ENCODE peak calls at places on chromosomes 1 and 21, in four cellular contexts. One of them, this sample, is unnamed.
A peak's percentile ranks its signal among the peaks of the same experiment; 100 is the strongest.

GRCh38 chr1:203402609-203403337 is 51.9 kb upstream of the FMOD start:
- DNase-seq in GM12865: no peak
- DNase-seq in cardiac muscle cell: no peak
- DNase-seq in LHCN-M2: peak; percentile 89
- DNase-seq in this sample: peak; percentile 96

GRCh38 chr21:25515484-25516405 is 91.5 kb downstream of the MRPL39 start:
- DNase-seq in GM12865: no peak
- DNase-seq in cardiac muscle cell: peak; percentile 14
- DNase-seq in LHCN-M2: peak; percentile 46
- DNase-seq in this sample: no peak

GRCh38 chr1:109598156-109598555 is 21.3 kb downstream of the GNAT2 start:
- DNase-seq in GM12865: no peak
- DNase-seq in cardiac muscle cell: no peak
- DNase-seq in LHCN-M2: no peak
- DNase-seq in this sample: no peak

GRCh38 chr21:36965720-36966065 is 776 bp downstream of the HLCS start:
- DNase-seq in GM12865: no peak
- DNase-seq in cardiac muscle cell: no peak
- DNase-seq in LHCN-M2: no peak
- DNase-seq in this sample: no peak

GRCh38 chr21:31278511-31279155 is 65.4 kb downstream of the TIAM1 start:
- DNase-seq in GM12865: no peak
- DNase-seq in cardiac muscle cell: no peak
- DNase-seq in LHCN-M2: no peak
- DNase-seq in this sample: peak; percentile 10

GRCh38 chr1:56415720-56416119 is 163.6 kb downstream of the PLPP3 start:
- DNase-seq in GM12865: no peak
- DNase-seq in cardiac muscle cell: no peak
- DNase-seq in LHCN-M2: no peak
- DNase-seq in this sample: no peak

GRCh38 chr1:8873506-8874229 is 4.8 kb downstream of the ENO1 start:
- DNase-seq in GM12865: peak; percentile 44
- DNase-seq in cardiac muscle cell: no peak
- DNase-seq in LHCN-M2: peak; percentile 99
- DNase-seq in this sample: peak; percentile 97

GRCh38 chr1:198373376-198373775 is 167.1 kb downstream of the ATP6V1G3 start:
- DNase-seq in GM12865: no peak
- DNase-seq in cardiac muscle cell: no peak
- DNase-seq in LHCN-M2: peak; percentile 26
- DNase-seq in this sample: peak; percentile 11

GRCh38 chr1:229231754-229232119 is 39.2 kb upstream of the RAB4A start:
- DNase-seq in GM12865: no peak
- DNase-seq in cardiac muscle cell: no peak
- DNase-seq in LHCN-M2: peak; percentile 32
- DNase-seq in this sample: no peak

GRCh38 chr1:156876281-156876680 is 15.6 kb downstream of the NTRK1 start:
- DNase-seq in GM12865: no peak
- DNase-seq in cardiac muscle cell: no peak
- DNase-seq in LHCN-M2: no peak
- DNase-seq in this sample: no peak

GRCh38 chr1:64231153-64231552 is 27.7 kb downstream of the UBE2U start:
- DNase-seq in GM12865: no peak
- DNase-seq in cardiac muscle cell: no peak
- DNase-seq in LHCN-M2: no peak
- DNase-seq in this sample: no peak

GRCh38 chr1:96978867-96979266 is 257.3 kb downstream of the PTBP2 start:
- DNase-seq in GM12865: no peak
- DNase-seq in cardiac muscle cell: no peak
- DNase-seq in LHCN-M2: no peak
- DNase-seq in this sample: no peak

GRCh38 chr1:98421098-98421460 is 240.4 kb upstream of the SNX7 start:
- DNase-seq in GM12865: no peak
- DNase-seq in cardiac muscle cell: no peak
- DNase-seq in LHCN-M2: no peak
- DNase-seq in this sample: peak; percentile 56

GRCh38 chr1:23098463-23099170 is 70.0 kb downstream of the LUZP1 start:
- DNase-seq in GM12865: peak; percentile 80
- DNase-seq in cardiac muscle cell: peak; percentile 83
- DNase-seq in LHCN-M2: peak; percentile 73
- DNase-seq in this sample: peak; percentile 85

GRCh38 chr1:36989260-36989659 is 45.1 kb downstream of the GRIK3 start:
- DNase-seq in GM12865: no peak
- DNase-seq in cardiac muscle cell: no peak
- DNase-seq in LHCN-M2: no peak
- DNase-seq in this sample: no peak

GRCh38 chr1:229456016-229456415 is 22.1 kb upstream of the ACTA1 start:
- DNase-seq in GM12865: no peak
- DNase-seq in cardiac muscle cell: no peak
- DNase-seq in LHCN-M2: peak; percentile 59
- DNase-seq in this sample: no peak

GRCh38 chr1:211133393-211133840 is 531 bp downstream of the KCNH1 start:
- DNase-seq in GM12865: no peak
- DNase-seq in cardiac muscle cell: peak; percentile 38
- DNase-seq in LHCN-M2: peak; percentile 56
- DNase-seq in this sample: no peak

GRCh38 chr1:79100385-79100784 is 93.9 kb upstream of the ADGRL4 start:
- DNase-seq in GM12865: no peak
- DNase-seq in cardiac muscle cell: no peak
- DNase-seq in LHCN-M2: peak; percentile 92
- DNase-seq in this sample: peak; percentile 35

GRCh38 chr1:17018849-17019248 is 7.1 kb upstream of the ATP13A2 start:
- DNase-seq in GM12865: peak; percentile 32
- DNase-seq in cardiac muscle cell: no peak
- DNase-seq in LHCN-M2: no peak
- DNase-seq in this sample: no peak

GRCh38 chr1:161119017-161119378 is 1.1 kb downstream of the NIT1 start:
- DNase-seq in GM12865: peak; percentile 22
- DNase-seq in cardiac muscle cell: no peak
- DNase-seq in LHCN-M2: no peak
- DNase-seq in this sample: peak; percentile 13

GRCh38 chr1:15702722-15703550 is 18.8 kb downstream of the PLEKHM2 start:
- DNase-seq in GM12865: no peak
- DNase-seq in cardiac muscle cell: no peak
- DNase-seq in LHCN-M2: peak; percentile 17
- DNase-seq in this sample: peak; percentile 81

GRCh38 chr21:45535341-45536081 is 6.7 kb downstream of the SLC19A1 start:
- DNase-seq in GM12865: no peak
- DNase-seq in cardiac muscle cell: no peak
- DNase-seq in LHCN-M2: no peak
- DNase-seq in this sample: no peak

GRCh38 chr1:12215562-12215961 is 14.3 kb upstream of the VPS13D start:
- DNase-seq in GM12865: no peak
- DNase-seq in cardiac muscle cell: no peak
- DNase-seq in LHCN-M2: no peak
- DNase-seq in this sample: no peak